ENCODE peak calls at places on chromosomes 12 and 14, in four cellular contexts. Z is PC-3, N is GM23338, B is OCI-LY7. E is an unnamed sample.

GRCh38 chr14:92516966-92517350 is 3.4 kb downstream of the RIN3 start:
- DNase-seq in N (no peak), Z (no peak), B (no peak), E (no peak)

GRCh38 chr14:24813819-24814259 is 179.8 kb upstream of the GZMB start:
- DNase-seq in N (no peak), Z (no peak), B (no peak), E (no peak)

GRCh38 chr12:69329669-69330428 is 18.3 kb upstream of the LYZ start:
- DNase-seq in B (peak; percentile 47), N (no peak), Z (peak; percentile 18), E (no peak)

GRCh38 chr12:131133994-131134393 is 180.3 kb downstream of the ADGRD1 start:
- DNase-seq in B (no peak), N (no peak), Z (no peak), E (no peak)

GRCh38 chr14:68248481-68249255 is 429.1 kb downstream of the RAD51B start:
- DNase-seq in N (peak; percentile 79), Z (peak; percentile 71), B (peak; percentile 85), E (peak; percentile 69)

GRCh38 chr12:15320881-15321280 is 1.4 kb upstream of the PTPRO start:
- DNase-seq in Z (no peak), N (no peak), B (no peak), E (no peak)

GRCh38 chr14:45177081-45177480 is 41.4 kb downstream of the FANCM start:
- DNase-seq in B (no peak), N (no peak), Z (peak; percentile 76), E (peak; percentile 86)

GRCh38 chr12:124913474-124914391 is 717 bp downstream of the UBC start:
- DNase-seq in B (peak; percentile 96), N (peak; percentile 93), Z (peak; percentile 89), E (peak; percentile 94)

GRCh38 chr12:51592034-51592705 is 1.1 kb downstream of the SCN8A start:
- DNase-seq in B (no peak), Z (peak; percentile 75), N (peak; percentile 65), E (peak; percentile 86)

GRCh38 chr14:74551001-74551400 is 57.4 kb downstream of the ISCA2 start:
- DNase-seq in N (no peak), Z (no peak), B (no peak), E (no peak)

GRCh38 chr14:63624701-63625100 is 17.0 kb downstream of the WDR89 start:
- DNase-seq in Z (no peak), N (no peak), B (no peak), E (no peak)

GRCh38 chr12:77300815-77301214 is 235.4 kb upstream of the E2F7 start:
- DNase-seq in B (no peak), N (no peak), Z (no peak), E (no peak)

GRCh38 chr12:128951448-128951847 is 98.2 kb downstream of the GLT1D1 start:
- DNase-seq in B (peak; percentile 11), N (no peak), Z (no peak), E (no peak)

GRCh38 chr12:1104088-1104800 is 113.2 kb downstream of the ERC1 start:
- DNase-seq in N (no peak), B (peak; percentile 43), Z (no peak), E (no peak)

GRCh38 chr12:122111070-122111750 is 32.7 kb downstream of the MLXIP start:
- DNase-seq in B (no peak), N (no peak), Z (peak; percentile 94), E (peak; percentile 44)

GRCh38 chr12:30725739-30726138 is 29.0 kb downstream of the CAPRIN2 start:
- DNase-seq in N (no peak), Z (peak; percentile 67), B (no peak), E (peak; percentile 86)

GRCh38 chr12:9064201-9064814 is 51.4 kb downstream of the A2M start:
- DNase-seq in N (peak; percentile 78), Z (peak; percentile 59), B (no peak), E (peak; percentile 74)

GRCh38 chr14:23185046-23185445 is 1.6 kb upstream of the SLC7A8 start:
- DNase-seq in Z (peak; percentile 45), N (no peak), B (no peak), E (peak; percentile 64)

GRCh38 chr12:96985515-96986362 is 78.7 kb downstream of the NEDD1 start:
- DNase-seq in B (peak; percentile 27), N (peak; percentile 74), Z (peak; percentile 62), E (peak; percentile 55)

GRCh38 chr12:107807471-107808150 is 33.1 kb downstream of the ASCL4 start:
- DNase-seq in Z (no peak), N (no peak), B (no peak), E (no peak)

GRCh38 chr14:71687115-71687836 is 245.0 kb upstream of the RGS6 start:
- DNase-seq in B (no peak), Z (no peak), N (no peak), E (peak; percentile 48)

GRCh38 chr12:80241576-80242273 is 142.4 kb downstream of the OTOGL start:
- DNase-seq in N (no peak), B (no peak), Z (peak; percentile 42), E (peak; percentile 44)

GRCh38 chr12:121124402-121125109 is 8.1 kb upstream of the P2RX7 start:
- DNase-seq in B (no peak), N (peak; percentile 23), Z (peak; percentile 99), E (peak; percentile 88)

GRCh38 chr14:100838493-100839440 is 12.8 kb downstream of the MEG3 start:
- DNase-seq in B (no peak), Z (no peak), N (no peak), E (peak; percentile 46)

GRCh38 chr14:95956601-95957460 is 80.2 kb downstream of the TUNAR start:
- DNase-seq in N (no peak), Z (no peak), B (no peak), E (no peak)

GRCh38 chr14:22283000-22283399 is 306.0 kb downstream of the DAD1 start:
- DNase-seq in Z (peak; percentile 50), N (no peak), B (no peak), E (no peak)

GRCh38 chr12:57471-57980 is 9.0 kb upstream of the IQSEC3 start:
- DNase-seq in B (no peak), N (peak; percentile 9), Z (no peak), E (no peak)

GRCh38 chr12:94575645-94576393 is 74.5 kb downstream of the TMCC3 start:
- DNase-seq in N (peak; percentile 54), B (no peak), Z (no peak), E (no peak)

GRCh38 chr12:29655861-29656260 is 127.9 kb downstream of the TMTC1 start:
- DNase-seq in N (no peak), B (no peak), Z (no peak), E (no peak)

GRCh38 chr12:24600996-24601395 is 347.9 kb downstream of the BCAT1 start:
- DNase-seq in N (no peak), Z (peak; percentile 25), B (peak; percentile 5), E (peak; percentile 69)

GRCh38 chr12:112482734-112483133 is 64.0 kb downstream of the PTPN11 start:
- DNase-seq in N (no peak), Z (no peak), B (no peak), E (no peak)

GRCh38 chr12:95102916-95103671 is 29.7 kb upstream of the NR2C1 start:
- DNase-seq in Z (peak; percentile 99), N (no peak), B (peak; percentile 28), E (peak; percentile 62)

GRCh38 chr12:122389677-122390076 is 32.8 kb downstream of the CLIP1 start:
- DNase-seq in B (no peak), Z (no peak), N (no peak), E (no peak)

GRCh38 chr14:59134307-59134706 is 54.2 kb upstream of the DAAM1 start:
- DNase-seq in Z (no peak), N (no peak), B (no peak), E (no peak)

GRCh38 chr14:59133202-59133601 is 55.3 kb upstream of the DAAM1 start:
- DNase-seq in N (peak; percentile 37), Z (peak; percentile 51), B (no peak), E (peak; percentile 9)

GRCh38 chr14:59133709-59134108 is 54.8 kb upstream of the DAAM1 start:
- DNase-seq in Z (no peak), B (no peak), N (no peak), E (no peak)

GRCh38 chr14:59130472-59130871 is 58.0 kb upstream of the DAAM1 start:
- DNase-seq in N (peak; percentile 17), B (no peak), Z (no peak), E (no peak)

GRCh38 chr14:59131926-59132763 is 56.3 kb upstream of the DAAM1 start:
- DNase-seq in Z (no peak), B (no peak), N (no peak), E (no peak)
- H3K4me2 ChIP-seq in Z (no peak overlapping the region), B (no peak overlapping the region), N (no peak overlapping the region), E (no peak overlapping the region)

DNA sequence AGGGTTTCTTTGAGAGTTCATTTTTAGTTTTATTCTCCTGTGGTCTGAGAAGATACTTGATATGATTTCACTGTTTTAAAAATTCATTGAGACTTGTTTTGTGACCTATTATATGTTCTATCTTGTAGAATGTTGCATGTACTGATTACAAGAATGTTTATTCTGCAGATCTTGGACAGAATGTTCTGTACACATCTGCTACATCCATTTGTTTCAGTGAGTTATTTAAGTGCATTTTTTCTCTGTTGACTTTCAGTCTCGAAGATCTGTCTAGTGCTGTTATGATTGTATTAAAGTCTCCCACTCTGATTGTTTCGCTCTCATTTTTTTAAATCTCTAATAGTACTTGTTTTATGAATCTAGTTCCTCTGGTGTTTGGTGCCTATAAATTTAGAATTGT is 1319.8 kb downstream of the TMEM121 start:
- DNase-seq in Z (no peak), N (no peak), B (peak; percentile 28), E (no peak)
- H3K9me2 ChIP-seq in Z (no peaks in the 10 kb centered on the region), N (no peaks in the 10 kb centered on the region), B (no peaks in the 10 kb centered on the region), E (no peaks in the 10 kb centered on the region)

GRCh38 chr14:89277229-89277628 is 139.8 kb downstream of the FOXN3 start:
- DNase-seq in Z (no peak), B (no peak), N (no peak), E (no peak)
- H3K4me2 ChIP-seq in Z (no peak overlapping the region), B (no peak overlapping the region), N (no peak overlapping the region), E (no peak overlapping the region)

GRCh38 chr12:98738002-98738401 is 92.9 kb downstream of the APAF1 start:
- DNase-seq in N (no peak), Z (no peak), B (no peak), E (peak; percentile 20)

GRCh38 chr12:98738539-98738938 is 93.4 kb downstream of the APAF1 start:
- DNase-seq in B (no peak), Z (no peak), N (no peak), E (no peak)

GRCh38 chr12:98735821-98736220 is 90.7 kb downstream of the APAF1 start:
- DNase-seq in Z (no peak), B (no peak), N (no peak), E (no peak)

GRCh38 chr12:98737327-98737722 is 92.2 kb downstream of the APAF1 start:
- DNase-seq in N (no peak), Z (no peak), B (no peak), E (no peak)

DNA sequence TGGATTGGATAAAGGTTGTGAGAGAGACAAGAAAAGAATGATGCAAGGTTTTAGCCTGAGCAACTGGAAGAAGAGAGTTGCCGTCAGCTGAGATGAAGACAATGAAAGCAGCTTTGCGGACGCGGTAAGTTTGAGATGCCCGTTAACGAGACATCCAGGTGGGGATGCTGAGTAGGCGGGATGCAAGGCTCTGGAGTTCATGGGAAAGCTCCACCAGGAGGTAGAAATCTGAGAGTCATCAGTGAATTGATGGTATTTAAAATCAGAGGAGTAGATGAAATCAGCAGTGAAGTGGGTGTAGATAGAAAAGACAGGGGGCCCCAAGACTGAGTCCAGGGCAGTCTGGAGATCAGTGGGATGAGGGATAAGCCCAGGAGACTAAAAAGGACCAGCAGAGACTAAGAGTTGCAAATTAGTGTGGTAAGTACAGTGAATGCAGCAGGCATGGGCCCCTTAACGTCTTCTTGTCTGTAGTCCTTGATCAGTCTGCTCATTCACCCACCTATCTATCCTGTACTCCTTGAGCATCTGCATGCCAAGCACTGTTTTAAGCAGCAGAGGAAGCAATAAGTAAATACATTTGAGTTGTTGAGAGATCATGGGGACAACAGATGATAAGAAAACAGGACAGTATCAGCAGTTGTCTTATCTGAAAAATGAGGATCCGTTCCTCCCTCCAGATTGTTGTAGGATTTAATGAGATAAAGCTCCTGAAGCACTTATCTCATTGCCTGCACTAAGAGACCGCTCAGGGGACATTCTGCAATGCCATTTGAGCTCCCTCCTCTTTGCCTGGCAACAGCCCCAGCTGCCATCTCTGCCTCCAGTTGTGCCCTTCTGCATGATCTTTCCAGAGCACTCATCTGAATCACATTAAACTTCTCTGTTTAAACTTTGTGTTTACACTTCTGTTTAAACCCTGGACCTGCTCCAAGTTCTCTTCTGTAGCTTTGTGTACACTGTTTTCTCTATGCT is 91.5 kb downstream of the APAF1 start:
- DNase-seq in Z (peak; percentile 51), N (no peak), B (no peak), E (no peak)
- H3K9me2 ChIP-seq in Z (no peaks in the 10 kb centered on the region), N (no peaks in the 10 kb centered on the region), B (no peaks in the 10 kb centered on the region), E (no peaks in the 10 kb centered on the region)

E was measured in GM23248.